ENCODE peak calls at places on chromosomes 3 and 15, in ten cellular contexts. J is NCI-H82; B is MG63; Y is NCI-H1092; O is stimulated activated naive CD8-positive, alpha-beta T cell treated with anti-CD3 and anti-CD28 coated beads, Interleukin-15, amount 100 ng/mL, for 72 hours; U is stimulated activated CD4-positive, alpha-beta T cell treated with anti-CD3 and anti-CD28 coated beads, Interleukin-2, amount 100 ng/mL, for 48 hours; C is astrocyte of the spinal cord; I is GM19239; X is activated naive CD8-positive, alpha-beta T cell treated with anti-CD3 and anti-CD28 coated beads, Interleukin-2, amount 50 U/mL, for 16 hours; S is NCI-H2081. Z is an unnamed sample.

GRCh38 chr3:171557173-171557572 is 97.0 kb upstream of the TNIK start:
- DNase-seq in J (no peak), X (no peak), U (no peak), Y (no peak), B (no peak), S (no peak), C (no peak), O (no peak), I (no peak), Z (no peak)

GRCh38 chr3:96843505-96844203 is 29.3 kb downstream of the EPHA6 start:
- DNase-seq in J (peak), U (no peak), C (no peak), S (no peak), O (no peak), Y (no peak), I (no peak), B (no peak), X (no peak), Z (no peak)

GRCh38 chr3:52494446-52494845 is 692 bp upstream of the STAB1 start:
- DNase-seq in S (no peak), C (no peak), I (no peak), O (no peak), B (no peak), U (no peak), J (peak), Y (no peak), X (no peak), Z (no peak)

GRCh38 chr3:95883801-95884200 is 930.6 kb upstream of the EPHA6 start:
- DNase-seq in J (no peak), O (no peak), I (no peak), S (no peak), C (no peak), B (no peak), U (no peak), Y (no peak), X (no peak), Z (no peak)

GRCh38 chr3:150374975-150375374 is 33.1 kb upstream of the TSC22D2 start:
- DNase-seq in O (no peak), B (no peak), S (no peak), U (no peak), Y (no peak), J (no peak), I (no peak), C (no peak), X (no peak), Z (no peak)

GRCh38 chr15:32909431-32909830 is 191.6 kb downstream of the GREM1 start:
- DNase-seq in C (peak), B (no peak), Y (no peak), J (no peak), I (no peak), X (no peak), S (no peak), O (no peak), U (no peak), Z (no peak)

GRCh38 chr15:39741258-39741657 is 41.4 kb downstream of the FSIP1 start:
- DNase-seq in J (no peak), C (no peak), B (no peak), U (no peak), Y (no peak), X (no peak), O (no peak), S (no peak), I (no peak), Z (no peak)

GRCh38 chr15:80596521-80596976 is 98.6 kb upstream of the ABHD17C start:
- DNase-seq in X (no peak), J (no peak), I (no peak), C (no peak), U (no peak), S (no peak), Y (no peak), O (no peak), B (no peak), Z (no peak)

GRCh38 chr15:66701422-66702034 is 508 bp upstream of the SMAD6 start:
- DNase-seq in Y (peak), S (no peak), C (peak), U (no peak), O (peak), J (peak), B (peak), X (no peak), I (peak), Z (no peak)

GRCh38 chr3:53238051-53238850 is 17.6 kb downstream of the TKT start:
- DNase-seq in U (no peak), X (no peak), S (no peak), O (no peak), B (peak), Y (no peak), C (peak), I (no peak), J (no peak), Z (no peak)

GRCh38 chr3:153209596-153209995 is 47.6 kb downstream of the RAP2B start:
- DNase-seq in X (no peak), J (no peak), C (peak), S (no peak), B (peak), O (no peak), I (no peak), Y (no peak), U (no peak), Z (no peak)

GRCh38 chr3:186882125-186882524 is 39.6 kb downstream of the ADIPOQ start:
- DNase-seq in I (no peak), U (no peak), B (no peak), Y (no peak), C (no peak), S (no peak), J (no peak), X (no peak), O (no peak), Z (no peak)

GRCh38 chr3:118863731-118864322 is 170.8 kb downstream of the IGSF11 start:
- DNase-seq in B (peak), C (no peak), U (no peak), J (peak), S (no peak), X (no peak), Y (no peak), O (no peak), I (no peak), Z (no peak)

Z was measured in DMS153.